ENCODE peak calls at places on chromosomes 13 and 19, in ten cellular contexts. K is BJ, N is endothelial cell, E is ascending aorta, Y is heart right ventricle, Z is MCF 10A, Q is psoas muscle, A is left ventricle myocardium inferior, L is fibroblast of mammary gland, R is cardiac fibroblast. T is an unnamed sample.

GRCh38 chr19:49657493-49658138 is 8.0 kb downstream of the IRF3 start:
- DNase-seq in K (no peak), N (no peak), E (no peak), Y (no peak), Z (no peak), Q (no peak), A (no peak), L (no peak), R (no peak), T (no peak)

GRCh38 chr13:28819748-28820098 is 416 bp upstream of the MTUS2 start:
- DNase-seq in K (no peak), N (peak), E (peak), Y (peak), Z (no peak), Q (no peak), A (peak), L (peak), R (peak), T (no peak)

GRCh38 chr19:46624958-46625661 is at the start of gene PTGIR:
- DNase-seq in K (no peak), N (no peak), E (peak), Y (peak), Z (peak), Q (peak), A (peak), L (peak), R (peak), T (peak)

GRCh38 chr13:110944968-110945952 is 30.4 kb upstream of the ANKRD10 start:
- DNase-seq in K (no peak), N (no peak), E (no peak), Y (no peak), Z (no peak), Q (no peak), A (no peak), L (no peak), R (no peak), T (no peak)

GRCh38 chr19:54178581-54179261 is 5.8 kb upstream of the TMC4 start:
- DNase-seq in K (no peak), N (no peak), E (no peak), Y (no peak), Z (no peak), Q (no peak), A (no peak), L (no peak), R (no peak), T (no peak)

GRCh38 chr19:37979547-37980082 is 72.6 kb downstream of the SIPA1L3 start:
- DNase-seq in K (no peak), N (no peak), E (no peak), Y (no peak), Z (peak), Q (no peak), A (no peak), L (no peak), R (no peak), T (no peak)

GRCh38 chr13:20570540-20570939 is 3.6 kb downstream of the IFT88 start:
- DNase-seq in K (no peak), N (no peak), E (no peak), Y (no peak), Z (no peak), Q (no peak), A (no peak), L (peak), R (peak), T (peak)

GRCh38 chr19:38135150-38135998 is 88.6 kb downstream of the DPF1 start:
- DNase-seq in K (no peak), N (no peak), E (no peak), Y (no peak), Z (peak), Q (peak), A (no peak), L (peak), R (no peak), T (no peak)

GRCh38 chr13:78659450-78660110 is 625 bp upstream of the OBI1 start:
- DNase-seq in K (no peak), N (no peak), E (no peak), Y (no peak), Z (no peak), Q (no peak), A (no peak), L (peak), R (no peak), T (no peak)

GRCh38 chr13:112688560-112689497 is 1.0 kb upstream of the ATP11A start:
- DNase-seq in K (no peak), N (no peak), E (peak), Y (no peak), Z (no peak), Q (no peak), A (no peak), L (no peak), R (no peak), T (no peak)

GRCh38 chr13:40626977-40627376 is 39.5 kb downstream of the FOXO1 start:
- DNase-seq in K (no peak), N (no peak), E (no peak), Y (no peak), Z (no peak), Q (no peak), A (no peak), L (no peak), R (no peak), T (no peak)

GRCh38 chr19:6023085-6023682 is 45.2 kb upstream of the RANBP3 start:
- DNase-seq in K (no peak), N (no peak), E (no peak), Y (no peak), Z (peak), Q (peak), A (no peak), L (peak), R (peak), T (peak)

GRCh38 chr13:64278493-64278892 is 2862.8 kb upstream of the PCDH20 start:
- DNase-seq in K (peak), N (no peak), E (no peak), Y (no peak), Z (peak), Q (no peak), A (no peak), L (peak), R (peak), T (peak)

GRCh38 chr19:3554254-3555083 is 2.9 kb downstream of the MFSD12 start:
- DNase-seq in K (no peak), N (no peak), E (no peak), Y (no peak), Z (no peak), Q (no peak), A (no peak), L (no peak), R (no peak), T (no peak)

GRCh38 chr13:107284168-107284567 is 716.2 kb upstream of the ARGLU1 start:
- DNase-seq in K (no peak), N (no peak), E (no peak), Y (no peak), Z (peak), Q (no peak), A (no peak), L (peak), R (peak), T (no peak)

GRCh38 chr19:17739121-17739875 is 12.0 kb upstream of the FCHO1 start:
- DNase-seq in K (no peak), N (no peak), E (no peak), Y (peak), Z (no peak), Q (no peak), A (peak), L (no peak), R (peak), T (no peak)

GRCh38 chr19:30096596-30097370 is 154.7 kb downstream of the URI1 start:
- DNase-seq in K (no peak), N (no peak), E (no peak), Y (no peak), Z (no peak), Q (peak), A (no peak), L (no peak), R (no peak), T (no peak)

GRCh38 chr19:56120371-56121179 is 520 bp downstream of the ZNF787 start:
- DNase-seq in K (no peak), N (peak), E (peak), Y (peak), Z (peak), Q (peak), A (peak), L (peak), R (peak), T (peak)
- TF ChIP-seq CTCF in K (peak), N (peak), E (no peak), Y (no peak), Z (no peak), Q (peak), A (peak), L (no peak), R (peak), T (peak)

GRCh38 chr19:21335721-21336120 is 6.5 kb upstream of the ZNF708 start:
- DNase-seq in K (no peak), N (no peak), E (no peak), Y (no peak), Z (no peak), Q (no peak), A (no peak), L (no peak), R (no peak), T (no peak)
- TF ChIP-seq CTCF in K (no peak), N (no peak), E (no peak), Y (no peak), Z (no peak), Q (no peak), A (no peak), L (peak), R (no peak), T (no peak)

GRCh38 chr19:41341669-41342490 is 11.8 kb downstream of the TGFB1 start:
- DNase-seq in K (no peak), N (no peak), E (no peak), Y (no peak), Z (no peak), Q (no peak), A (no peak), L (no peak), R (no peak), T (no peak)
- TF ChIP-seq CTCF in K (no peak), N (no peak), E (no peak), Y (no peak), Z (no peak), Q (no peak), A (no peak), L (no peak), R (no peak), T (no peak)

DNA sequence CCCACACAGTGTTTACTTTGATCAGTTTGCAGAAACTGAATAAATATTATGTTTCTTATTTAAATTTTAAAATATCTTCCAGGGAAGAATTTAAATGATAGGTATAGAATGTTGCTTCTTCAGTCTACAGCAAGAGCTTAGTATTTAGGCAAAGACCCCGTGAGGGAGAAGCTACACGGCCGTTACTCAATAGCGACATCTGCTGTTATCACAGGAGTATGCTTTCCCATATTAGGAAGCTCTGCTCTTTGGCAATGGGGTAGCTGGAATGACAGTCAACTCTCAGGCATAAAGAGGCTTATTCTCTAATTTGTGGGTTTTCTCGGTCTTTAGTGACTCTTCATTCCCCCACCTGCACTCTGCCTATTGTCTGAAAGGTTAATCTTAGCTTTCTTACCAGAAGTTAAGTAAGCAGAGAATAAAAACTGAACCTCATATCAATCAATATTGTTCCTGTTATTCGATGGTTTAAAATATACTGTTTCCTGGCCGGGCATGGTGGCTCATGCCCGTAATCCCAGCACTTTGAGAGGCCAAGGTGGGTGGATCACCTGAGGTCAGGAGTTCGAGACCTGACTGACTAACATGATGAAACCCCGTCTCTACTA is 13.2 kb upstream of the LHFPL6 start:
- DNase-seq in K (no peak), N (peak), E (peak), Y (no peak), Z (peak), Q (no peak), A (no peak), L (peak), R (peak), T (peak)
- TF ChIP-seq CTCF in K (peak), N (peak), E (peak), Y (peak), Z (peak), Q (peak), A (peak), L (peak), R (peak), T (peak)

GRCh38 chr19:43595999-43596841 is at the start of the genes IRGQ and ZNF576:
- DNase-seq in K (peak), N (peak), E (peak), Y (peak), Z (peak), Q (peak), A (peak), L (peak), R (peak), T (peak)

GRCh38 chr19:43595605-43595998 is 332 bp downstream of the IRGQ start:
- DNase-seq in K (no peak), N (peak), E (no peak), Y (no peak), Z (no peak), Q (no peak), A (no peak), L (no peak), R (no peak), T (peak)

GRCh38 chr19:43598445-43599240 is 2.2 kb downstream of the ZNF576 start:
- DNase-seq in K (no peak), N (no peak), E (no peak), Y (no peak), Z (no peak), Q (no peak), A (no peak), L (no peak), R (no peak), T (no peak)

GRCh38 chr19:43596842-43597461 is 557 bp downstream of the ZNF576 start:
- DNase-seq in K (no peak), N (no peak), E (no peak), Y (no peak), Z (no peak), Q (no peak), A (no peak), L (no peak), R (no peak), T (no peak)

GRCh38 chr19:43599635-43600295 is 3.4 kb downstream of the ZNF576 start:
- DNase-seq in K (no peak), N (no peak), E (no peak), Y (no peak), Z (no peak), Q (no peak), A (no peak), L (no peak), R (no peak), T (no peak)
- TF ChIP-seq CTCF in K (no peak), N (no peak), E (no peak), Y (no peak), Z (no peak), Q (no peak), A (no peak), L (no peak), R (no peak), T (peak)

DNA sequence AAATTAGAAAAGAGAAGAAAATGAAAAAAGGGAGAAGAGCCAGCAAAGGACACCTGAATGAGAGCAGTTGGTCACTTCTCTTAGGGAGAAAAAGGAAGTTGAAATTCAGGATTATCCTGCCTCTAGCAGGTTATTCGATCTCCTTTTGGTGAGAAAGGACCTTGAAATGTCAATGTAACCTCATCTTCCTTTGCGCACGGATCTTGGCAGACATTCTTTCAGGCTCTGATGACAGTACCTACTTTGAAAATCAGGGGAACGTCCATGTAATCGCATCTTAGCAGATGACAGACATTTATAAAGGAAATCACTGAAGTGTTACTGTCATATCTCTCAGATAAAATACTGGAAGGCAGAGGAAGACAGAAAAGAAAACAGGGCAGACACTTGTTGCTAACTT is 36.7 kb downstream of the FRY start:
- DNase-seq in K (no peak), N (no peak), E (no peak), Y (no peak), Z (no peak), Q (no peak), A (no peak), L (no peak), R (no peak), T (no peak)
- TF ChIP-seq CTCF in K (no peak), N (no peak), E (no peak), Y (no peak), Z (no peak), Q (no peak), A (no peak), L (no peak), R (no peak), T (no peak)

DNA sequence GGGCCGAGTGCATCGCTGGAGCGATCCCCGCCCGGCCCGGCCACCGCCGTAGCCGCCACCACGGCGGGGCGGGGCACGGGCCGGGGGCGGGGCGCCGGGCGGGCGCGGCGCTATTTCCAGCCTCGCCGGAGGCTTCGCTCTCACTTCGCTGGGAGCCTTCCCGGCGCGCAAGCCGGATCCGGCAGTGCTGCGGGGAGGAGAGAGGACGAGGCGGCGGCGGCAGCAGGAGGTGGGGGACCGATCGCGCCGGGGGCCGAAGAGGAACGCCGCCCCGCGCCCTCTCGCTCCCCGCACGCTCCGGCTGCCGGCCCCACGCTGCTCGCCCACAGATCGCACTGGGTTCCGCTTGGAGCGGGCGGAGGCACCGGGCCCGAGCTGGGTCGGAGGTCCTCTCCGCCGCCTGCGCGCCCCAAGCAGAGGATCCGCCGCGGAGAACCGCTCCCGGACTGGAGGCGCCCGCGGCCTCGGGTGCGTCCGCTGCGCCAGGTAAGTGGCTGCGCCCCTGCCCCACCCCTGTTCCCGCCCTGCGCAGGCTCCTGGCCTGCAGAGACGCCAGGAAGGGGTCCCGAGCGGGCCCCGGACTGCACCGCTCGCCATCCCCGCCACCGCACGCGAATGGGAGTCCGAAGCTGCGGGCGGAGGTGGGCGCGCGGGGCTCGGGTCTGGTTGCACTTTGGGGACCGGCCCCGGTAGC is at the start of gene CHST8:
- DNase-seq in K (no peak), N (peak), E (no peak), Y (peak), Z (no peak), Q (peak), A (peak), L (peak), R (peak), T (no peak)
- TF ChIP-seq CTCF in K (no peak), N (no peak), E (no peak), Y (no peak), Z (no peak), Q (no peak), A (no peak), L (no peak), R (no peak), T (no peak)